ENCODE peak calls at places on chromosomes 4 and X, in seven cellular contexts. X is neural progenitor cell, C is adrenal gland, D is breast epithelium, F is trophoblast cell, T is HFF-Myc, N is lung. W is an unnamed sample.

GRCh38 chr4:55079451-55080173 is 45.8 kb downstream of the KDR start:
- DNase-seq in X (no peak), D (no peak), F (no peak), C (peak), T (no peak), N (no peak), W (no peak)

GRCh38 chrX:10111364-10112148 is 45.2 kb upstream of the CLCN4 start:
- DNase-seq in T (no peak), F (peak), D (no peak), C (peak), N (no peak), X (no peak), W (no peak)

GRCh38 chrX:119429471-119429870 is 30.3 kb downstream of the SLC25A43 start:
- DNase-seq in X (no peak), N (no peak), C (no peak), T (no peak), F (no peak), D (no peak), W (no peak)

GRCh38 chr4:6362896-6363295 is 93.2 kb downstream of the WFS1 start:
- DNase-seq in X (peak), F (peak), C (no peak), N (no peak), T (no peak), D (no peak), W (no peak)

GRCh38 chrX:106898462-106898861 is 4.7 kb downstream of the RIPPLY1 start:
- DNase-seq in C (no peak), X (peak), N (no peak), D (no peak), T (peak), F (peak), W (no peak)

GRCh38 chrX:130695931-130696330 is 207.1 kb downstream of the ENOX2 start:
- DNase-seq in T (no peak), F (no peak), X (no peak), D (no peak), N (no peak), C (no peak), W (no peak)

GRCh38 chr4:156291317-156291716 is 337.7 kb upstream of the CTSO start:
- DNase-seq in X (no peak), C (no peak), N (no peak), D (no peak), F (no peak), T (no peak), W (no peak)

GRCh38 chr4:48727666-48728459 is 52.2 kb downstream of the FRYL start:
- DNase-seq in D (no peak), N (no peak), T (no peak), C (no peak), X (no peak), F (no peak), W (no peak)

GRCh38 chrX:44596277-44596676 is 53.6 kb upstream of the FUNDC1 start:
- DNase-seq in X (no peak), F (no peak), T (no peak), D (no peak), N (no peak), C (no peak), W (no peak)

GRCh38 chrX:48665991-48666390 is 17.6 kb upstream of the WAS start:
- DNase-seq in F (no peak), X (no peak), C (no peak), D (no peak), T (no peak), N (no peak), W (no peak)

GRCh38 chr4:165385124-165385523 is 6.3 kb downstream of the CPE start:
- DNase-seq in N (no peak), F (no peak), T (no peak), C (no peak), D (no peak), X (no peak), W (no peak)

DNA sequence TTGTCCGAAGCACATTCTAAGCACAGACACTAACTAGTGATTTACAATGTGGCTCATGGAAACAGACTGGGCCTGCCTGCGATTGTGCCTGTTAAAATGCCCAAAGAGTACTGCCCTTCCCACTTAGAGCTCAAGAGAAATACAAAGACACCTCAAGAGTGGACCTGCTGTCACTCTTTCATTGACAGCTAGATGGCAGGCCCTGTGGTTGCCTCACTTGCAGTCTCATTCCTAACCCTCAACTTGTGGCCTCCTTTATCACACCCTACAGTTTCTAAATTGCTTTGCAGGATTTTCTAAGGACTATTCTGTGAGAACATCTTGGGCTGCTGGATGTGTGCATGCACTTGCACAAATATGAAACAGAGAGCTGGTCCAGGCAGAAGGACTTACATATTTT is 331.0 kb upstream of the EMCN start:
- DNase-seq in F (no peak), T (no peak), N (no peak), C (no peak), X (peak), D (no peak), W (no peak)
- H3K4me3 ChIP-seq in F (no peak), T (no peak), N (no peak), C (no peak), X (no peak), D (no peak), W (no peak)

DNA sequence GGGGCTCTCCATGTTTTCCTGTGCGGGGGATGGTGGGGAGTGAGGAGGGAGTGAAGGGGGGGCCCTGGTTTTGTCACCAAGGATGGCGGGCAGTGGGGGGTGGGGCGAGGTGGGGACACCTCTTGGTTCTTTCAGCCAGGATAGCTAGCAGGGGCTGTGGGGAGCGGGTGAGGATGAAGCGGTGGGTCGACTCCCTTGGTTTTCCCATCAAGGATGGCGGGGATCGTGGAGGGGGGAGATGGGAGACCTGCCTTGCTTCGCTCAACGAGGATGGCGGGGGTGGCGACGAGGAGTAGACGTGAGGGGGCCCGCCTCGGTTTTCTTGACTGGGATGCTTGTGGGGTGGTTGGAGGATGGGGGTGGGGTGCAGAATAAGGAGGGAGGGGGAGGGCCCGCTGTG is 633 bp downstream of the FHL1 start:
- DNase-seq in T (no peak), X (peak), N (no peak), F (no peak), C (no peak), D (no peak), W (no peak)
- H3K4me3 ChIP-seq in T (peak), X (peak), N (peak), F (no peak), C (peak), D (peak), W (peak)

GRCh38 chrX:154373340-154374306 is 811 bp downstream of the FLNA start:
- DNase-seq in X (peak), C (peak), T (no peak), F (peak), D (peak), N (peak), W (peak)

GRCh38 chrX:154375156-154375504 is 696 bp upstream of the FLNA start:
- DNase-seq in C (no peak), D (no peak), N (no peak), T (no peak), F (no peak), X (no peak), W (no peak)

GRCh38 chrX:154372612-154373022 is 1.8 kb downstream of the FLNA start:
- DNase-seq in D (peak), X (no peak), N (no peak), F (no peak), T (no peak), C (no peak), W (no peak)

GRCh38 chrX:154376768-154377167 is 2.3 kb upstream of the EMD start:
- DNase-seq in T (no peak), C (no peak), X (no peak), N (no peak), D (no peak), F (no peak), W (no peak)

DNA sequence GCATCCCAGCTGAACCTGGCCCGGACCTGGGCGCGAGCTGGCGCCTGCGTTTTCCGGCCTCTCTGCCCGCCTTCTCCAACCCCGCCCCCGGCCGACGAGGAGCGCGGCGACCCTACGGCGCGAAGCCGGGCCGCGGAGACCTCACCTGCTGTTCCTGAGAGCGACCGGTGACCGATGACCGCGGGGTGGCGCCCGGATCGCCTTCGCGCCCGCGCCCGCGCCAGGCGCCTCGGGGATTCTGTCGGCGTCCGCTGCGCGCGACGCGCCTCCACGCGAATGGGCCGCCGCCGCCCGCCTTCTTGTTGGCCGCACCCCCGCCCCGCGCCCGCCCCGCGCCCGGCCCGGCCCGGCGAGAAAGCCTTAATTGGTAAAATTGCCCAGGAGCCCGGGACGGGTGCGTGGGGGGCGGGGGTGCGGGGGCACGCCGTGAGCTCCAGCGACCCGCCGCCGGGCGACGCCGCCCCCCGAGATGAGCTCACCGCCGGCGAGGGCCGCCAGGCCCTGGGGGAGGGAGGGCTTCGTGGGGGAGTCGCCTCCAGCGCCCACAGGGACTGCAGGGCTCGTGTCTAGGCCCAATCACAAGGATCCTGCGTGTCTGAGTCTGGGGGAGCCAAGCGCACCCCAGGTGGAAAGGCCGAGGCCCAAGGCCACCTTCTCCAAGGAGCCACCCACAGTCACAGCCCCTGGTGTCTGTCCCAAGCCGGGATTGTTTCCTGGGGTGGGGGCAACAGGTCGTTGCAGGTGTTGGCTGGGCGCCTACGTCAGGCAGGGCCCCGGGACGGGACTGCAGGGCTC is at the start of gene FLNA:
- DNase-seq in F (no peak), T (no peak), X (peak), D (peak), C (no peak), N (no peak), W (no peak)
- H3K4me3 ChIP-seq in F (peak), T (peak), X (peak), D (peak), C (peak), N (peak), W (peak)

DNA sequence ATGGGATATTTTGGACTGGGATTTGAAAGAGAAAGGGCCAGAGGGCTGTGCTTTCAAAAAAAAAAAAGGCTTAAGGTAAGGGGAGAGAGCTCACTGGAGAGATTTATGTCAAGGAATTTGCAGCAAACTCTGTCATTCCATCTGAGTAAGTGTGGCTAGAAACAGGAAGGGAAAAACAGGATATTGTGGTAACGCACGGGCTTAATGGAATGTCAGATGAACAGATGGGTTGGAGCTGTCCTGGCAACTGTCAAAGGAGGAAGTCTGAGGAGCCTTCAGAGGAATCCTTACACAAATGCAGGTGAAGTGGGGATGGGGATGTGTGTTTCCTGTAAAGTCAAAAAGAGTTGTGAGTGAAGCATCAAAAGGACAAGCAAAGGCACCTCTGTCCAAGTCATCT is 15.1 kb upstream of the NKX3-2 start:
- DNase-seq in C (no peak), X (no peak), N (no peak), F (no peak), D (no peak), T (peak), W (peak)
- H3K4me3 ChIP-seq in C (no peak), X (no peak), N (no peak), F (no peak), D (no peak), T (no peak), W (no peak)

W was measured in BJ.